ENCODE peak calls at places on chromosomes 2 and 18, in four cellular contexts. E, V, W and Z are unnamed samples.

GRCh38 chr2:108607706-108608301 is 73.5 kb downstream of the LIMS1 start:
- DNase-seq in E (peak), V (peak), W (peak), Z (peak)

GRCh38 chr18:2905802-2906521 is 59.2 kb downstream of the EMILIN2 start:
- DNase-seq in E (no peak), W (peak), V (peak), Z (peak)

GRCh38 chr2:86087936-86088850 is 17.5 kb downstream of the POLR1A start:
- DNase-seq in W (no peak), V (no peak), E (no peak), Z (no peak)

GRCh38 chr2:172429351-172429968 is 2.1 kb downstream of the ITGA6 start:
- DNase-seq in W (peak), E (peak), V (peak), Z (no peak)

GRCh38 chr2:101380376-101380775 is 6.9 kb downstream of the CREG2 start:
- DNase-seq in E (peak), W (peak), V (peak), Z (peak)

GRCh38 chr2:188316791-188317423 is 25.2 kb downstream of the GULP1 start:
- DNase-seq in W (no peak), V (no peak), E (no peak), Z (no peak)

GRCh38 chr2:102657770-102658169 is 38.4 kb downstream of the SLC9A2 start:
- DNase-seq in E (no peak), W (peak), V (no peak), Z (no peak)

GRCh38 chr2:107027205-107027604 is 141.2 kb upstream of the ST6GAL2 start:
- DNase-seq in W (peak), V (no peak), E (no peak), Z (no peak)

GRCh38 chr2:158496986-158497385 is 40.2 kb downstream of the PKP4 start:
- DNase-seq in W (no peak), E (no peak), V (no peak), Z (no peak)

GRCh38 chr18:6363216-6363615 is 51.5 kb downstream of the L3MBTL4 start:
- DNase-seq in V (no peak), W (no peak), E (no peak), Z (no peak)

GRCh38 chr2:42106257-42106816 is 58.5 kb downstream of the PKDCC start:
- DNase-seq in V (no peak), W (no peak), E (no peak), Z (no peak)

GRCh38 chr2:105653313-105653712 is 91.4 kb upstream of the NCK2 start:
- DNase-seq in V (no peak), W (no peak), E (no peak), Z (no peak)

GRCh38 chr18:39596891-39597290 is 2031.3 kb upstream of the CELF4 start:
- DNase-seq in E (no peak), V (no peak), W (no peak), Z (no peak)

GRCh38 chr2:225173909-225174308 is 131.6 kb upstream of the DOCK10 start:
- DNase-seq in E (no peak), W (no peak), V (peak), Z (peak)

GRCh38 chr18:6406075-6406909 is 8.4 kb downstream of the L3MBTL4 start:
- DNase-seq in V (peak), E (peak), W (peak), Z (peak)

GRCh38 chr2:112493048-112493447 is 11.1 kb downstream of the TTL start:
- DNase-seq in W (peak), V (peak), E (peak), Z (peak)

GRCh38 chr2:227164745-227165350 is 424 bp downstream of the COL4A3 start:
- DNase-seq in W (peak), V (peak), E (no peak), Z (no peak)

GRCh38 chr18:76824136-76824676 is 1.8 kb downstream of the ZNF236 start:
- DNase-seq in W (no peak), V (no peak), E (no peak), Z (no peak)
- H3K4me3 ChIP-seq in W (peak), V (peak), E (peak), Z (peak)

DNA sequence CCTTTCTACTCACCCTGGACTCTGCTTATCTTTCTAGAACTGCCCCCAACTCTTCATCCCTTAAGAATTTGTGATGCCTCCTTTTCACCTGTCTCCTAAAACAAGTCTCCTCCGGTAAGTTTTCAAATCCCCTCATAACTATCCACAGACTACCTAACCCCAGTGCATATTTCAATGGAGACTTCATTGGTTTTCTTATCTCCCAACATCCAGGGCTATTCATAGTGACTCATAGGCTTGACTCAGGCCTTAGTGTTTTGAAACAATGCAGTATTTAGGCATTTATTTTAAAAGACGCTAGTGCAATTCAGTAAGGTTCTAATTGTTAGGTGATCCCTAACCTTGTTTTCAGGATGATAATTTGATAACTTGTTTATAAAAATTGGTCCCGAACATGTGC is 399.2 kb downstream of the CPS1 start:
- DNase-seq in W (peak), E (peak), V (peak), Z (peak)
- H3K4me3 ChIP-seq in W (no peak), E (no peak), V (no peak), Z (no peak)

GRCh38 chr18:11761553-11761952 is 72.5 kb downstream of the GNAL start:
- DNase-seq in V (no peak), W (peak), E (no peak), Z (no peak)

GRCh38 chr18:11759456-11759855 is 70.4 kb downstream of the GNAL start:
- DNase-seq in V (no peak), W (no peak), E (no peak), Z (no peak)

GRCh38 chr18:11762429-11762828 is 73.4 kb downstream of the GNAL start:
- DNase-seq in W (no peak), V (no peak), E (no peak), Z (no peak)

GRCh38 chr18:11757084-11757590 is 68.1 kb downstream of the GNAL start:
- DNase-seq in V (no peak), W (no peak), E (no peak), Z (no peak)

DNA sequence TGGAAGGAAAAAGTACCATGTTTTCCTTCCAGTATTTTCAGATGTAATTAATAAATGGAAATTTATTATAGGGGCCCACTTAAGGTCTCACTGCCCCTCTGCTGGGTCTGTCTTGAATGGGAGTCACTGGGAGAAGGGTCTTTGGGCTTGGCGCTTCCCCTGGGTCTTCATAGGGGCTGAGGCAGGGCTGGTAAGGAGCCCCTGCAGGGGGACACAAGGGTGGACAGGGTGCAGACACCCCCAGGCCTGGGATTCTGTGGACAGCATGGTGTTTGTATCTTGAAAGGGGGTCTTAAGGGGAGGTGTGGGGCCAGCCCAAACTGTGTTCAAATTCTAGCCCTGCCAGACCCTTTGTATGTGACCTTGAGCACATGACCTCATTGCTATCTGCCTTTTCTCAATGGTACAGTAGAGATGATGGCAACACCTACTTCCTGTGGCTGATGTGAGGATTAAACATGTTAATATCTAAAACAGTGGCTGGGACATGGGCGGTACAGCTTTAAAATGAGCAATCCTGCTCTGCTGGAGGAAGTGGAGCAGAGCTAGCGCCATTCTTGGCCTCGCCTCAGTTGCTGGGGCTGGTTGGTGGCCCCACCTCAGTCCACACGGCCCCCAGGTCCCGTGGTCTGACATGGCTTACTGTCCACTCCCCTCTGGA is 71.6 kb downstream of the GNAL start:
- DNase-seq in V (no peak), W (no peak), E (no peak), Z (no peak)
- H3K4me3 ChIP-seq in V (no peak), W (no peak), E (no peak), Z (no peak)

DNA sequence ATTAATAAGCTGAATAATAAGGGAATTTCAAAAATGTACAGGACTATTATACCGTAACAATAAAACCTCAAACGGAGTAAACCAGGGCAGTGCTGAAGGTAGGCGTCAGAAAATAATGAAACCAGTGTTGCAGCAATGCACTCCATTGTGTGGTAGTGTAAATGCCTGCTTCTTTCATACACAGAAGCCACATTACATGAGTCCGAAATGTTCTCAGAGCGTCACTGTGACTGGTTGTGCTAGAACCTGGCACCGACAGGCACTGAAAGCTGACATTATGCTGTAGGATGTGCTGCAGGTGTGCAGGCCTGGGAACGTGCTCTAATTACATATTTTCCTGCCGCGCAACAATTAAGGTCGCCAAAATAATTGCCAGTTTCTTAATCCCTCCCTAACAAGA is 53.3 kb downstream of the ZEB2 start:
- DNase-seq in W (no peak), E (no peak), V (no peak), Z (no peak)
- H3K4me3 ChIP-seq in W (no peak), E (no peak), V (no peak), Z (no peak)

GRCh38 chr2:238039985-238040384 is 20.8 kb upstream of the SCLY start:
- DNase-seq in V (no peak), E (no peak), W (no peak), Z (no peak)

GRCh38 chr2:238039151-238039550 is 21.6 kb upstream of the SCLY start:
- DNase-seq in V (no peak), E (no peak), W (no peak), Z (no peak)

GRCh38 chr2:238042849-238043584 is 17.8 kb upstream of the SCLY start:
- DNase-seq in E (no peak), W (no peak), V (no peak), Z (peak)

GRCh38 chr2:238040918-238041317 is 19.9 kb upstream of the SCLY start:
- DNase-seq in V (no peak), E (no peak), W (no peak), Z (no peak)

DNA sequence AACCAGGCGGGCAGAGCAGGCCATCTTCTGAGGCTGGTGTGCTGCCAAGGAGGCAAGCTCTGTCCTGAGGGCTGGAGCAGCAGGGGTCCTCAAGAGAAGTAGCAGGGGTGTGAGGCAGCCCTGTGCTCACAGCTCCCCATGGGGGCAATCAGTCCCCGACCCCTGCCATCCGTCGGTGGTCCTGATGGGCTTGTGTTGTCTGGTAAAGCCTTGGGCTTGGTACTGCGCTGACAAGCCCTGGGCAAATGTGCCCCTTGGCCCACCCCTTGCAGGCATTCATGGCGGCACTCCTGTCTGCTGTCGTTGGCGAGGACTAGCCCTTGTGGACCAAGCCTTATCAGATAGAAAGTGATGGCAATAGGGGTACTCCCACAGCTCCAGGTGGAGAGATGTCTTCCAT is 22.6 kb upstream of the SCLY start:
- DNase-seq in E (no peak), W (no peak), V (no peak), Z (no peak)
- H3K4me3 ChIP-seq in E (no peak), W (no peak), V (no peak), Z (no peak)

DNA sequence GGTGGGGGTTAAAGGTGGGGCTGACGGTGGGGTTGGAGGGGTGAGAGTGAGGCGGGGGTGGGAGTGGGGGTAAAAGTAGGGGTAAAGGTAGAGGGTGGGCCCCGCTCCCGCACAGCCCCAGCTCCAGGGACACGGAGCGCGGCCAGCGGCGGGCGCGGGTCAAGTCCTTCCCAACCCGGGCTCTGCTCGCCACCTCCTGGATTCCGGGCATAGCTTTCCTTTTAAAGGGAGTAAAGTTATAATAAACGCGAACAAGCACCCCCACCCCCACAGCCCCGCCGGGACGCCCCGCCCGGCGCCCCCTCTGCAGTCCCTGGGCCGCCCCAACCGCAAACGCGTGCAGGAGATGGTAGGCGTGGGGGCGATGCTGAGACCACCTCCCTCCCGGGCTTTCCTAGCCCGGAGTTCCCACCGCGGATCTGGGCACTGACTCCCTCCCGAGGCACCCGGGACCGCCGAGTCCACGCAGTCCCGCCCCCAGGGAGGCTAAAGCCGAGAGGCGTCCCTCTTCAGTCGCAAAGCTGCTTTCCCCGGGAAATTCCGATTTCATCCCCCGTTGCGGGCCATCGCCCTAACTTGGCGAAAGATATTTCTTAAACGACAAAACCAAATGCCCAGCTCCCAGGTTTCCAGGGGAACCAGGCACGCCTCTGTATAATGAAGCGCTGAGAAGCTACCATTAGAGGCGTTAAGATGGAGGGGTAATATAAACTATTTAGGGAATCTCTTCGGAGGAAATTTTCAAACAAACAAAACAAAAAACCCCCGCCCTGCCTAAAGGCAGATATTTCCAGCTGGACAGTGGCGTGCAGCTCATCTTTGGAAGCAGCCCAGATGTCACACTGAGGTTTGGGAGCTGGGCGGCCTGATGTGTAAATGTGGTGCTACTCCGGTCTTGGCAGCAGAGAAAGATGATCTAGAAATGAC is at the start of gene LIMS2:
- DNase-seq in W (peak), V (peak), E (no peak), Z (peak)
- H3K4me3 ChIP-seq in W (peak), V (peak), E (peak), Z (peak)

DNA sequence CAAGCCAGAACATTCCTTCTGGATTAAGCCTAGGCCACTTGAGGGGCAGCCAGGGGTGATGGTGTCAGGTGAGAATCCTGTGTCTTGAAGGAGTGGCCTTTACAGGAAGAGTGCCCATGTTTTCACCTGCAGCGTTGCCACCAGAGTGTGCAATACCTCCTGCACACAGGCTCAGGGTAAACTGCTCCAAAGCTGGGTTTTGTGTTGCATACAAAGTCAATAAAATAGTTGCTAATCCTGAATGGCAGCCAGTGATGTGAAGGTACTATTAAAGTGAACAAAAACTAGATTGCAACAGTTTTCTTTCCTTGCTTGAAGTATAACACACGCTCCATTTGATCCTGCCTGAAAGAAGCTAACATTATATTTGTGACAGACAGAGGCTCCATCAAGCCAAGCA is 64.4 kb upstream of the NRP2 start:
- DNase-seq in W (peak), E (no peak), V (no peak), Z (no peak)
- H3K4me3 ChIP-seq in W (no peak), E (no peak), V (no peak), Z (no peak)

GRCh38 chr2:39434233-39434897 is 2.7 kb downstream of the MAP4K3 start:
- DNase-seq in V (peak), E (no peak), W (no peak), Z (no peak)
- H3K4me3 ChIP-seq in V (peak), E (no peak), W (peak), Z (peak)

GRCh38 chr2:9692392-9693137 is 61.8 kb upstream of the YWHAQ start:
- DNase-seq in E (no peak), V (peak), W (no peak), Z (no peak)
- H3K4me3 ChIP-seq in E (no peak), V (peak), W (no peak), Z (no peak)

GRCh38 chr2:229802785-229803184 is 88.4 kb upstream of the DNER start:
- DNase-seq in E (no peak), V (no peak), W (no peak), Z (no peak)

GRCh38 chr2:229800997-229801754 is 86.8 kb upstream of the DNER start:
- DNase-seq in E (peak), V (peak), W (peak), Z (peak)

GRCh38 chr2:229795058-229795457 is 80.7 kb upstream of the DNER start:
- DNase-seq in W (peak), E (no peak), V (no peak), Z (no peak)

GRCh38 chr2:229794636-229795035 is 80.3 kb upstream of the DNER start:
- DNase-seq in V (no peak), W (peak), E (no peak), Z (no peak)

DNA sequence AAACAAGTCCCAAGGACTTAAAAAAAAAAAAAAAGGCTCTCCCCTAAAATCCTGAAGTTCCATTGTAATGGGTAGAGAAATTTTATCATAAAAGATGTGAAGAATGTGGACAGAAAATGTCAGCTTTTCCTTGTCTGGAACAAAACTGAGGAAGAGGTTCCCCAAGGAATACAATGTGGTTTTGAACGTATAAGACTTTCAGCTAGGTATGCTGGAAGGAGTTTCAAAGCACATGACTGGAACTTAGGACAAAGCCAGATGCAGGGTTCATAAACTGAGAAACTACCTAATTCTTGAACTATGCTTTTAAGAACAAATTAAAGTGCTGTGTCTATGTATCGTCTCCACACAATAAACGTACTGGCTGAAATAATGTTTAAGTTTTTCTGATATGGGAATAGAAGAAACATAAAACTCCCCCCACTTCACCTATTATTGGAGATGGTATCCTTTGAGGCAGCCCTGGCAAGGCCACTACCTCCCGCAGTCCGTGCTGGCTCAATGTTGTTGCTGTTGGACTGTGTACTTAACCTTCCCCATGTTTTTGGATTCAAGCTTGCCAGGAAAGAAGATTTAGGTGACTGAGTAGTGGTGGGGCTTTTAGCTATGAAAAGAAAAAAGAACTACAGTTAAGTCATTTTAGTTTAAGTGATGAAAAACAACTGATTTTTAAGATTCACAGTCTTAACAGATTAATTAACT is 84.2 kb upstream of the DNER start:
- DNase-seq in V (no peak), E (peak), W (no peak), Z (peak)
- H3K4me3 ChIP-seq in V (no peak), E (no peak), W (no peak), Z (no peak)